ENCODE peak calls at places on chromosomes 7 and 10, in four cellular contexts. I, T, E and Y are unnamed samples.

GRCh38 chr10:90193240-90193985 is 492.0 kb downstream of the KIF20B start:
- DNase-seq in I (no peak), T (no peak), E (peak; percentile 89), Y (peak; percentile 3)

GRCh38 chr7:98250789-98251188 is 1.2 kb downstream of the TECPR1 start:
- DNase-seq in I (no peak), T (no peak), E (no peak), Y (no peak)

GRCh38 chr7:152588350-152588749 is 87.6 kb downstream of the XRCC2 start:
- DNase-seq in I (peak; percentile 30), T (no peak), E (peak; percentile 91), Y (peak; percentile 65)

GRCh38 chr7:36987363-36987724 is 263.1 kb upstream of the AOAH start:
- DNase-seq in I (no peak), T (no peak), E (no peak), Y (no peak)

GRCh38 chr7:44398506-44398905 is 73.1 kb upstream of the CAMK2B start:
- DNase-seq in I (peak; percentile 61), T (no peak), E (no peak), Y (no peak)

GRCh38 chr10:123582084-123582989 is 83.8 kb upstream of the GPR26 start:
- DNase-seq in I (peak; percentile 75), T (peak; percentile 89), E (peak; percentile 20), Y (peak; percentile 68)

GRCh38 chr10:46294641-46295230 is 7.9 kb downstream of the ANTXRL start:
- DNase-seq in I (no peak), T (no peak), E (no peak), Y (no peak)

GRCh38 chr7:74454059-74454947 is 597 bp downstream of the GTF2IRD1 start:
- DNase-seq in I (peak; percentile 48), T (peak; percentile 63), E (no peak), Y (no peak)

GRCh38 chr7:135645296-135645904 is 16.9 kb upstream of the STMP1 start:
- DNase-seq in I (no peak), T (peak; percentile 59), E (no peak), Y (peak; percentile 56)

GRCh38 chr7:148306759-148307158 is 283.8 kb upstream of the C7orf33 start:
- DNase-seq in I (no peak), T (no peak), E (no peak), Y (no peak)

GRCh38 chr7:2437537-2438148 is 34.2 kb downstream of the CHST12 start:
- DNase-seq in I (no peak), T (no peak), E (no peak), Y (no peak)

GRCh38 chr10:28991738-28992270 is 297.1 kb upstream of the LYZL1 start:
- DNase-seq in I (peak; percentile 44), T (peak; percentile 66), E (peak; percentile 72), Y (peak; percentile 52)

GRCh38 chr7:40986351-40986873 is 716.5 kb downstream of the INHBA start:
- DNase-seq in I (no peak), T (no peak), E (peak; percentile 96), Y (peak; percentile 77)

GRCh38 chr10:102135956-102136526 is 3.2 kb downstream of the PPRC1 start:
- DNase-seq in I (no peak), T (no peak), E (no peak), Y (no peak)

GRCh38 chr7:12423355-12423994 is 19.8 kb upstream of the VWDE start:
- DNase-seq in I (no peak), T (no peak), E (peak; percentile 70), Y (peak; percentile 62)

GRCh38 chr7:106561657-106562411 is 99.1 kb downstream of the CCDC71L start:
- DNase-seq in I (no peak), T (no peak), E (no peak), Y (no peak)

GRCh38 chr7:26735976-26736600 is 128.3 kb downstream of the SKAP2 start:
- DNase-seq in I (no peak), T (no peak), E (no peak), Y (no peak)

GRCh38 chr10:18303851-18304800 is 163.9 kb downstream of the CACNB2 start:
- DNase-seq in I (no peak), T (no peak), E (no peak), Y (no peak)

GRCh38 chr7:140084972-140085371 is 22.2 kb upstream of the PARP12 start:
- DNase-seq in I (no peak), T (no peak), E (no peak), Y (no peak)

GRCh38 chr10:109977382-109977806 is 30.4 kb upstream of the ADD3 start:
- DNase-seq in I (peak; percentile 45), T (no peak), E (peak; percentile 48), Y (peak; percentile 58)

GRCh38 chr7:25405736-25406135 is 177.4 kb upstream of the NPVF start:
- DNase-seq in I (no peak), T (no peak), E (no peak), Y (no peak)

GRCh38 chr10:119422685-119423509 is 119.6 kb downstream of the RGS10 start:
- DNase-seq in I (no peak), T (no peak), E (no peak), Y (no peak)

GRCh38 chr10:70966848-70967553 is 78.6 kb upstream of the PCBD1 start:
- DNase-seq in I (no peak), T (no peak), E (no peak), Y (no peak)

GRCh38 chr10:84654671-84655070 is 326.3 kb downstream of the CCSER2 start:
- DNase-seq in I (no peak), T (no peak), E (no peak), Y (no peak)

DNA sequence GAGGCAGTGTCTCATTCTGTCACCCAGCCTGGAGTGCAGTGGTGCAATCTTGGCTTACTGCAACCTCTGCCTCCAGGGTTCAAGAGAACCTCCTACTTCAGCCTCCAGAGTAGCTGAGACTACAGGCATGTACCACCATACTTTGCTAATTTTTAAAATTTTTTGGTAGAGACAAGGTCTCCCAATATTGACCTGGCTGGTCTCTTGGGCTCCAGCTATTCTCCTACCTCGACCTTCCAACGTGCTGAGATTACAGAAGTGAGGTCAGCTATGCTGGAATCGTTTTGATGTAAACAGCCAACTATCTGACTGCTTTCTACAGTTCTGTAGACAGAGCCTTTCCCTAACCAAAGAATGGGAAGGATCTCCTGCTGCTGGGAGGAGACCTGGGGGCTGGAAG is 375.8 kb downstream of the GATA3 start:
- DNase-seq in I (no peak), T (no peak), E (no peak), Y (no peak)
- H3K4me3 ChIP-seq in I (no peak overlapping the region), T (no peak overlapping the region), E (no peak overlapping the region), Y (no peak overlapping the region)

GRCh38 chr7:23654508-23654907 is 25.5 kb upstream of the FAM221A start:
- DNase-seq in I (peak; percentile 78), T (peak; percentile 71), E (no peak), Y (peak; percentile 1)
- H3K4me3 ChIP-seq in I (no peak overlapping the region), T (no peak overlapping the region), E (no peak overlapping the region), Y (no peak overlapping the region)

GRCh38 chr7:79420464-79420863 is 33.0 kb downstream of the MAGI2 start:
- DNase-seq in I (no peak), T (no peak), E (peak; percentile 95), Y (peak; percentile 93)
- H3K4me3 ChIP-seq in I (no peak overlapping the region), T (no peak overlapping the region), E (no peak overlapping the region), Y (no peak overlapping the region)

GRCh38 chr7:101169110-101169837 is 3.9 kb upstream of the VGF start:
- DNase-seq in I (no peak), T (no peak), E (no peak), Y (no peak)
- H3K4me3 ChIP-seq in I (no peak overlapping the region), T (no peak overlapping the region), E (peak overlapping the region; percentile 37), Y (peak overlapping the region; percentile 27)

DNA sequence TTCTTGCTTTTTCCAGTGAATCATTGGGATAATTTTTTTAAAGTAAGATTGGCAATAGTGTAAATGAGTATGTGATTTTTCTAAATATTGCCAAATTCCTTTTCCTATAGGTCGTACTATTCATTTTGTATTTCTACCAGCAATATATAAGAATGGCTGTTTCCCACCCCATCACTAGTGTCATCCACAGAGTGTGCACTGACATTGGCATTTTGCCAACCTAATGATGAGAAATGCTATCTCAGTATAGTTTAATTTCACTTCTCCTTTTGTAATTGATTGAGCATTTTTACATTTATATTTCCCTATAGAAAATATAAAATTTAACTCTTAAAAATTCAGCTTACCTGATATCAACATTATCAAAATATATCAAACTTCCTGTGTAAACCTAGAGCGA is 17.5 kb upstream of the TMEM26 start:
- DNase-seq in I (no peak), T (no peak), E (no peak), Y (no peak)
- H3K4me3 ChIP-seq in I (no peak overlapping the region), T (no peak overlapping the region), E (no peak overlapping the region), Y (no peak overlapping the region)

GRCh38 chr7:8500286-8500685 is 66.9 kb downstream of the NXPH1 start:
- DNase-seq in I (no peak), T (no peak), E (no peak), Y (no peak)
- H3K4me3 ChIP-seq in I (no peak overlapping the region), T (no peak overlapping the region), E (no peak overlapping the region), Y (no peak overlapping the region)

GRCh38 chr7:21965318-21965717 is 19.6 kb upstream of the CDCA7L start:
- DNase-seq in I (no peak), T (no peak), E (no peak), Y (no peak)
- H3K4me3 ChIP-seq in I (no peak overlapping the region), T (no peak overlapping the region), E (no peak overlapping the region), Y (no peak overlapping the region)

DNA sequence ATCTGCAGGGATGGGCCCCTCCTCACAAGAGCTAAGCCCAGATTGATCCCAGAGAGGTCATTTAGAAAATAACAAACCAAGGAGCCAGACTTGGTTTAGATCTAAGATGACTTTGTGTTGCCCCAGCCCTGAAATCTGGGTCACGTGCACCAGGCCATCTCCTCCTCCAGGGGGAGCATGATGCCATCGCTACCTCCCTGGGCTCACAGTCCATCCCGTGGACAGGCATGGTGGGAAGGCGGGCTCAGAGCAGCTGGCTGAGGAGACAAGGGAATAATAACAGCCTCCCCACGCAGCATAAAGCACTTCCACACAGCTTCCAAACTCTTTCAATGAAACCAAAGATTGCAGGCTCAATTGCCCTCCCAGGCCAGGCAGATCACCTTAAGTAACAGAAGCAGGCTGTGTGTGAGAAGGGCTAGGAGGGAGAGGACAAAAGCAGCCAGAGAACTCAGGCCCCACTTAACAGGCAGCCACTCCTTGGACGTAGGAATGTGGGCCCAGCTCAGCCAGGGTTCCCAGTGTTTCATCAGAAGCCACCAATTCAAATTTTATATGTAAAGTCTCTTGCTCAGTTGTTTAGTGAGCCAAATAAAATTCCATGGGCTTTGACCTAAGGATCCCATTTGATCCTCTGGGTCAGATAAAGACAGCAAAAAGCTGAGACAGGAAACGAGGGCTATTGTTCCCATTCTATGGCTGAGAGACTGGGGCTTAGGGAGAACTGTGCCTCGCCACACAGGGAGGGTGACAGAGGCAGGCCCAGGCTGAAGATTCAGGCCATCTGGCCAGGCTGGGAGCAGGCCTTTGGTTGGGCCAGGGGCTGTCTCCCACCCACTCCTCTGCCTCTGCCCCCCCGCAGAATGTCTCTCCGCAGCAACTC is 100.2 kb downstream of the COL13A1 start:
- DNase-seq in I (peak; percentile 35), T (peak; percentile 79), E (peak; percentile 20), Y (peak; percentile 64)
- H3K4me3 ChIP-seq in I (no peak overlapping the region), T (no peak overlapping the region), E (no peak overlapping the region), Y (no peak overlapping the region)

GRCh38 chr10:50452603-50453002 is 171.2 kb downstream of the SGMS1 start:
- DNase-seq in I (no peak), T (no peak), E (no peak), Y (no peak)
- H3K4me3 ChIP-seq in I (no peak overlapping the region), T (no peak overlapping the region), E (no peak overlapping the region), Y (no peak overlapping the region)